ENCODE peak calls at places on chromosome 3, in four cellular contexts. H, P, K and E are unnamed samples.

GRCh38 chr3:175940243-175940642 is 1081.1 kb downstream of the NAALADL2 start:
- DNase-seq in K (no peak), H (no peak), P (no peak), E (no peak)

GRCh38 chr3:54888873-54889272 is 39.0 kb downstream of the LRTM1 start:
- DNase-seq in P (no peak), H (no peak), K (no peak), E (no peak)

GRCh38 chr3:123869165-123869564 is 15.0 kb downstream of the MYLK start:
- DNase-seq in K (no peak), P (no peak), H (no peak), E (no peak)

GRCh38 chr3:8987673-8988655 is 24.7 kb upstream of the RAD18 start:
- DNase-seq in P (peak; percentile 64), K (peak; percentile 62), H (peak; percentile 62), E (peak; percentile 74)

GRCh38 chr3:128378631-128379347 is 87.9 kb downstream of the DNAJB8 start:
- DNase-seq in H (no peak), K (peak; percentile 48), P (no peak), E (no peak)

GRCh38 chr3:66428733-66429132 is 72.1 kb downstream of the LRIG1 start:
- DNase-seq in K (peak; percentile 98), H (peak; percentile 66), P (peak; percentile 95), E (no peak)

GRCh38 chr3:193894121-193894863 is 241.7 kb upstream of the HES1 start:
- DNase-seq in P (no peak), H (no peak), K (no peak), E (peak; percentile 30)

GRCh38 chr3:187281191-187281714 is 10.3 kb downstream of the MASP1 start:
- DNase-seq in K (peak; percentile 91), H (no peak), P (no peak), E (peak; percentile 71)

GRCh38 chr3:66468016-66468735 is 32.6 kb downstream of the LRIG1 start:
- DNase-seq in K (peak; percentile 39), P (no peak), H (no peak), E (peak; percentile 63)

GRCh38 chr3:133956333-133956732 is 60.7 kb upstream of the RAB6B start:
- DNase-seq in K (no peak), H (no peak), P (no peak), E (peak; percentile 17)

GRCh38 chr3:120908803-120909601 is 997 bp downstream of the STXBP5L start:
- DNase-seq in K (peak; percentile 3), H (peak; percentile 7), P (no peak), E (no peak)

GRCh38 chr3:107373896-107374295 is 3.3 kb upstream of the CCDC54 start:
- DNase-seq in P (no peak), H (no peak), K (no peak), E (no peak)

GRCh38 chr3:197858598-197858997 is 67.5 kb downstream of the LRCH3 start:
- DNase-seq in P (no peak), K (no peak), H (no peak), E (no peak)
- H3K4me3 ChIP-seq in P (no peak overlapping the region), K (no peak overlapping the region), H (no peak overlapping the region), E (no peak overlapping the region)

GRCh38 chr3:81728766-81729544 is 32.5 kb downstream of the GBE1 start:
- DNase-seq in H (no peak), P (no peak), K (peak; percentile 61), E (no peak)
- H3K4me3 ChIP-seq in H (no peak overlapping the region), P (no peak overlapping the region), K (no peak overlapping the region), E (no peak overlapping the region)

GRCh38 chr3:136432685-136433084 is 182.5 kb downstream of the PCCB start:
- DNase-seq in P (no peak), K (no peak), H (no peak), E (no peak)

GRCh38 chr3:136428167-136428566 is 178.0 kb downstream of the PCCB start:
- DNase-seq in H (no peak), K (peak; percentile 2), P (no peak), E (peak; percentile 6)
- H3K4me3 ChIP-seq in H (no peak overlapping the region), K (no peak overlapping the region), P (no peak overlapping the region), E (no peak overlapping the region)

GRCh38 chr3:56862352-56863062 is 60.8 kb upstream of the ARHGEF3 start:
- DNase-seq in K (peak; percentile 62), P (no peak), H (no peak), E (peak; percentile 89)
- H3K4me3 ChIP-seq in K (no peak overlapping the region), P (no peak overlapping the region), H (no peak overlapping the region), E (no peak overlapping the region)